ENCODE peak calls at places on chromosomes 6 and 20, in five cellular contexts. F, U, G, C and X are unnamed samples.

GRCh38 chr20:20010639-20011500 is 6.3 kb upstream of the NAA20 start:
- DNase-seq in U (no peak), F (peak), G (no peak), C (no peak), X (peak)

GRCh38 chr20:44734938-44735337 is 10.7 kb upstream of the KCNK15 start:
- DNase-seq in G (no peak), F (peak), U (peak), C (no peak), X (peak)

GRCh38 chr6:1035419-1035818 is 276.5 kb upstream of the FOXQ1 start:
- DNase-seq in U (no peak), C (no peak), F (no peak), G (no peak), X (no peak)

GRCh38 chr6:42411431-42411830 is 40.3 kb downstream of the TRERF1 start:
- DNase-seq in G (no peak), F (no peak), C (no peak), U (no peak), X (no peak)

GRCh38 chr6:55433446-55434130 is 106.3 kb downstream of the GFRAL start:
- DNase-seq in G (no peak), F (peak), U (no peak), C (no peak), X (peak)

GRCh38 chr6:12356431-12356830 is 66.3 kb downstream of the EDN1 start:
- DNase-seq in F (no peak), G (no peak), C (no peak), U (no peak), X (no peak)

GRCh38 chr6:10413850-10414765 is 766 bp downstream of the TFAP2A start:
- DNase-seq in F (no peak), C (no peak), U (peak), G (no peak), X (peak)

GRCh38 chr6:10412948-10413849 is 1.7 kb downstream of the TFAP2A start:
- DNase-seq in C (peak), F (no peak), U (no peak), G (peak), X (peak)

GRCh38 chr20:25021336-25021735 is 28.8 kb upstream of the APMAP start:
- DNase-seq in C (no peak), F (no peak), G (no peak), U (no peak), X (no peak)

GRCh38 chr6:31729979-31730630 is 1.0 kb upstream of the DDAH2 start:
- DNase-seq in G (peak), C (peak), F (peak), U (peak), X (peak)

GRCh38 chr6:129578315-129578714 is 131.7 kb downstream of the ARHGAP18 start:
- DNase-seq in F (no peak), G (no peak), C (no peak), U (no peak), X (no peak)

GRCh38 chr6:44725070-44725469 is 337.6 kb downstream of the CDC5L start:
- DNase-seq in G (no peak), C (no peak), U (no peak), F (peak), X (no peak)

GRCh38 chr6:81144346-81144745 is 608.1 kb downstream of the TENT5A start:
- DNase-seq in G (no peak), C (no peak), U (no peak), F (peak), X (no peak)

GRCh38 chr6:35396991-35397390 is 54.6 kb downstream of the PPARD start:
- DNase-seq in G (no peak), U (no peak), F (peak), C (peak), X (peak)

GRCh38 chr6:169220068-169220964 is 33.3 kb downstream of the THBS2 start:
- DNase-seq in U (no peak), C (no peak), F (no peak), G (peak), X (no peak)

GRCh38 chr6:136921521-136921935 is 573 bp upstream of the SLC35D3 start:
- DNase-seq in C (peak), F (no peak), G (no peak), U (peak), X (no peak)

GRCh38 chr6:57078808-57079207 is 11.2 kb upstream of the ZNF451 start:
- DNase-seq in F (no peak), G (no peak), U (no peak), C (no peak), X (no peak)

GRCh38 chr6:16399198-16399597 is 160.8 kb downstream of the GMPR start:
- DNase-seq in F (peak), G (no peak), C (no peak), U (no peak), X (no peak)

GRCh38 chr6:120083186-120083585 is 733.6 kb upstream of the MAN1A1 start:
- DNase-seq in G (no peak), F (no peak), C (no peak), U (no peak), X (no peak)

GRCh38 chr6:148932731-148933130 is 185.9 kb downstream of the UST start:
- DNase-seq in F (peak), G (no peak), U (no peak), C (no peak), X (no peak)

GRCh38 chr20:60986757-60987156 is 265.3 kb upstream of the CDH4 start:
- DNase-seq in C (no peak), F (no peak), G (no peak), U (no peak), X (no peak)

GRCh38 chr6:10529231-10529801 is 8.2 kb downstream of the GCNT2 start:
- DNase-seq in F (peak), U (no peak), C (peak), G (no peak), X (no peak)

GRCh38 chr6:137799950-137800568 is 67.0 kb upstream of the TNFAIP3 start:
- DNase-seq in F (peak), C (peak), G (peak), U (no peak), X (peak)

GRCh38 chr6:125899726-125900182 is 56.8 kb upstream of the HINT3 start:
- DNase-seq in U (peak), F (no peak), C (peak), G (no peak), X (no peak)

GRCh38 chr6:78599526-78599925 is 267.8 kb upstream of the IRAK1BP1 start:
- DNase-seq in C (no peak), G (no peak), U (no peak), F (peak), X (peak)

GRCh38 chr6:108608453-108609275 is 47.9 kb downstream of the FOXO3 start:
- DNase-seq in C (no peak), F (peak), G (no peak), U (no peak), X (no peak)

GRCh38 chr6:45677381-45677992 is 299.8 kb upstream of the SUPT3H start:
- DNase-seq in C (peak), U (no peak), G (peak), F (peak), X (no peak)

GRCh38 chr6:10429638-10430427 is 15.0 kb upstream of the TFAP2A start:
- DNase-seq in U (no peak), F (peak), G (no peak), C (peak), X (peak)

GRCh38 chr6:150765457-150765764 is 100.1 kb upstream of the MTHFD1L start:
- DNase-seq in C (no peak), U (no peak), F (no peak), G (no peak), X (no peak)

GRCh38 chr6:113696960-113697359 is 160.2 kb upstream of the MARCKS start:
- DNase-seq in F (peak), U (no peak), C (no peak), G (no peak), X (peak)

GRCh38 chr6:32224696-32225095 is 829 bp upstream of the NOTCH4 start:
- DNase-seq in F (no peak), U (no peak), C (no peak), G (no peak), X (no peak)

GRCh38 chr6:47103931-47104330 is 61.8 kb upstream of the ADGRF1 start:
- DNase-seq in U (peak), G (no peak), C (peak), F (no peak), X (peak)

GRCh38 chr20:1987826-1988225 is 6.0 kb downstream of the PDYN start:
- DNase-seq in U (no peak), G (no peak), F (peak), C (no peak), X (peak)

GRCh38 chr6:85417336-85417735 is 32.5 kb upstream of the NT5E start:
- DNase-seq in U (no peak), C (no peak), G (no peak), F (peak), X (no peak)

GRCh38 chr6:15897063-15897934 is 231.6 kb upstream of the MYLIP start:
- DNase-seq in F (no peak), C (peak), G (peak), U (no peak), X (peak)

GRCh38 chr6:69917834-69918233 is 51.5 kb downstream of the COL19A1 start:
- DNase-seq in C (no peak), F (peak), U (no peak), G (no peak), X (peak)

GRCh38 chr6:97151611-97152010 is 131.4 kb downstream of the MMS22L start:
- DNase-seq in G (no peak), U (no peak), F (no peak), C (no peak), X (no peak)

DNA sequence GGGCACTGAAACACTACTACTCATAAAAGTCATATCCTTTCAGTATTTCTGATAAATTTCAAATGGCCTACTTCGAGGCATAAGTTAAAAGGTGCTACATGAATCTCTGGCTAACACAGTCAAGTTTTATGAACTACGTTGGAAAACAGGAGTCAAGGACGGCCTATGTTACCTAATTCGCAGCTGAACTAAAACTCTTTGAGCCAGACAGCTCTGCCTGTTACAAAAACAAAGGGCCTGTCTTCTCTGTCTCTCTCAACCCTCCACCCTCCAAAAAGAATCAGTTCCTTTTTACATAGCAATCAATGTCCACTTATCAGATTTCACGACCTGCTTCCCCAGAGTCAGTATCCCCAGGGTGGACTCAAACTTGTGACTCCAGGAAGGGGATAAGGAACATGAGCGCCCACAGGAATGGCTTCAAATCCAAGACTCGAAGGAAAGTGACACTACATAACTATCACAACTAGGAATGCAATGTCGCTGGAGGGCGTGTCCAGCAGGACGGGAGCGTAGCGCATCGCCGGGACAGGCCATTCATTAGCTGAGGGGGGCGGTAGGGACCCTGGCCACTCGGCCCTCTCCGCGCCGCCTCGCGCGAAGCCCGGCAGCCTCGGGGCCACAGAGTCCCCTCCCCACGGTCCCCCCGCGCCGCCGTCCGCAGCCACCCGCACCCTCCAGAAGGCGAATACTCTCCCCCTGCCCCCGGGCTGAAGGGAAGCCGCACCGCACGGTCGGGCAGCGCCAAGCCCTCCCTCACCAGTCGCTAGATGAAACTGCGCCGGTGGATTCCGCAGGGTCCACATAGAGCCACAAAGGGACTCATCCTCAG is 526 bp downstream of the IBTK start:
- DNase-seq in G (peak), F (peak), U (peak), C (peak), X (peak)
- TF ChIP-seq CTCF in G (no peak), F (no peak), U (no peak), C (no peak), X (no peak)

DNA sequence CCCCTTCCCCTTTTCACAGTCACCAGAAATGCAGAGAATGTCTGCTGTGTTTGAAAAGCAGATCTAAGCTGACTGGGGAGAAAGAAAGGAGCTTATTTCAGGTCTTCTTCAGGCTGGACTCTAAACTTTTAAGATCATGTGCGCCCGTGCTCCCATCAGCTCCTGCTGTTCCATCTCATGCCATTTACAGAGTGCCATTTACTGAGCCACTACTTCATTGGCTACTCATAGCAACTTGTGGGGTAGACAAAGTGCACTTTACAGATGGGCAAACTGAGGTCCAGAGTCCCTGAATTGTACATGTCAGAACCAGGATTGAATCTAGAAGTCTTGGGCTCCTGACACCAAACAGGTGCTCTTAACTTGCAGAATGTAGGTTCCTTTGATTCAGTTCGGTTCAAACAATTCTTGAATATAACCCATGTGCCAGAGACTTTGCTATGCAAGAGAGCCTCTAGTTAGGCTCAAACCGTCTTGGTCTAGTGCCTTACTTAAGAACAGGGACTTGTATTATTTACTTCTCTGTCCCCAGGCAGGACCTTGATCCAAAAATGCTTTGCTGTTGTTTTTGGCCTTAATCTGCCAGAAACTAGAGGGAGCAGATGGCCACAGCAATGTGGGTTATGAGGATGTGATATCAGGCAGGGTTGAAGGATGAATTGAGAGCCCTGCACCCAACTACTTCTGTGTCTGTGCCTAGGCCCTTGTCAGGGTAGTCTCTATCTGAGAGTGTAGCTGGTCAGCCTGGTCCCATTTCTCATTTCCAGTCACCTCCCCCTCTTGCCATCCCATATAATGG is 56.4 kb downstream of the RALY start:
- DNase-seq in C (no peak), F (no peak), G (no peak), U (no peak), X (no peak)
- TF ChIP-seq CTCF in C (no peak), F (no peak), G (no peak), U (no peak), X (no peak)

GRCh38 chr6:3208775-3209113 is 18.7 kb downstream of the TUBB2B start:
- DNase-seq in U (no peak), G (no peak), C (no peak), F (no peak), X (no peak)

GRCh38 chr6:3208096-3208774 is 19.2 kb downstream of the TUBB2B start:
- DNase-seq in F (peak), C (no peak), G (peak), U (no peak), X (peak)

GRCh38 chr6:3204921-3205320 is 22.5 kb downstream of the TUBB2B start:
- DNase-seq in C (no peak), F (no peak), G (no peak), U (no peak), X (no peak)

GRCh38 chr6:3205913-3206312 is 21.5 kb downstream of the TUBB2B start:
- DNase-seq in F (peak), G (peak), U (no peak), C (no peak), X (peak)

DNA sequence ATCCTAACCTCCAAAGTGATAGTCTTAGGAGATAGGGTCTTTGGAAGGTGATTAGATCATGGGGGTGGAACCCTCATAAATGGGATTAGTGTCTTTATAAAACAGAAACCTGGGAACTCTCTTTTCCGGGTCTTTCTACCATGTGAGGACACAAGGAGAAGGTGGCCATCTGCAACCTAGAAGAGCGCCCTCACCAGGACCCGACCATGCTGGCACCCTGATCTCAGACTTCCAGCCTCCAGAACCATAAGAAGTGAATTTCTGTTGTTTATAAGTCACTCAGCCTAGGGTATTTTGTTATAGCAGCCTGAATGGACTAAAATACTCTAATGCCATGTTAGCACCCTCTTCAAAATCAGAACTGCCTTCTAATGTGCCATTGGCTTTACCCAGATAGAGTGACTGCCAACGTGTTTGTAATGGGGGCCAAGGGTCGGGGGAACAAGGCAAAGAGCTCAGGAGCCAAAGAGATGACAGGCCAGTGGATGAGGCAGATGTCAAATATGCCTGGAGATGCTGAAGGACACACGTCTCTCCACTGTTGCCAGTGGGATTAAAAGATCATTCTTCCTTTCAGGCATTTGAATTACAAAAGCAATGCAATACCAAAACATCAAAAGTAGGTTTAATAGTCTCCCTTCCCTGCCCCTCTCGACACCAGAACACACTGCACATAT is 21.0 kb downstream of the TUBB2B start:
- DNase-seq in U (no peak), C (no peak), G (no peak), F (no peak), X (no peak)
- TF ChIP-seq CTCF in U (no peak), C (no peak), G (no peak), F (no peak), X (no peak)

GRCh38 chr20:7294816-7295360 is 527.4 kb downstream of the BMP2 start:
- DNase-seq in G (no peak), C (no peak), U (no peak), F (no peak), X (no peak)
- TF ChIP-seq CTCF in G (no peak), C (no peak), U (no peak), F (no peak), X (no peak)

GRCh38 chr20:34300809-34301586 is 2.2 kb downstream of the AHCY start:
- DNase-seq in F (no peak), C (no peak), U (no peak), G (no peak), X (no peak)
- TF ChIP-seq CTCF in F (no peak), C (no peak), U (no peak), G (no peak), X (no peak)

GRCh38 chr6:158328952-158329351 is 16.7 kb downstream of the TULP4 start:
- DNase-seq in F (no peak), C (peak), U (no peak), G (no peak), X (no peak)
- TF ChIP-seq CTCF in F (no peak), C (no peak), U (no peak), G (no peak), X (no peak)

DNA sequence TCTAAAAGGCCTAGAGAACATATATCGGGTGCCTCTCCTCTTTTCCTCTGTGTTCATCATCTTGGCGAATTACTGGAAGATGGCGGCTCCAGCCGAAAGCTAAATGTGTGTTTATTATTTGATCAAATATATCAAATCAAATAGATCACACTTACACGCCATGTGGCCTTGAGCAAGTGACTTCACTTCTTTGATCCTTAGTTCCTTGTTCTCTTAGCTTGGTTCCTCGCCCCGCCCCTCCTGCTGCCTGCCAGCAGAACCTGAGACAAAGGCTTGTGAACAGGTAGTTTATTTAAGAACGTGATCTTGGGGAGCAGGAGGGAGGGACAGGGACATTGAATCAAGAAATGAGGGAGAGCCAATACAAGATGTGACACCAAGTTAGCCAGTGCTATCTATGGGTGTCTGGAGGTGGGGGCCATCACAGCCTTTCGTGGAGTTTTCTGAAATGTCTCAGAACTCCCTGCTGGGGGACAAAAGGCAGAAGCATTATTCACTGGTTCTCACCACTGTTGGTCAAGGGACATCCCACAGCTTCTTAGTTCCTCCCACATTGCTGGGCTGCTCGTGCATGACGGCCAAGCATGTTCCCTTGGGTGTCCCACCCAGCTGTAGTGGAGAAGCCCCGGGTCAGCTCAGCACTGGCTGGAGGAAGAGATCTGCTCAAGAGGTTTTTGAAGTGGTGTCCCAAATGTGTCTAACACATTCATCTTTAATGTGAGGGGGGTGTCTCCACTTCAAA is 44.9 kb upstream of the RNF24 start:
- DNase-seq in F (no peak), G (no peak), U (no peak), C (peak), X (no peak)
- TF ChIP-seq CTCF in F (no peak), G (no peak), U (no peak), C (no peak), X (no peak)